ENCODE peak calls at places on chromosome 6, in seven cellular contexts. One of them, this sample, is unnamed.

GRCh38 chr6:158244373-158244772 is 67.9 kb upstream of the TULP4 start:
- DNase-seq in progenitor cell of endocrine pancreas: no peak
- DNase-seq in SK-N-DZ: no peak
- DNase-seq in left ventricle myocardium inferior: no peak
- DNase-seq in globus pallidus: no peak
- DNase-seq in kidney epithelial cell: no peak
- DNase-seq in activated T-helper 1 cell treated with anti-CD3 and anti-CD28 coated beads, Interleukin-2, amount 50 U/mL, for 16 hours: no peak
- DNase-seq in this sample: no peak

GRCh38 chr6:39251406-39251805 is 22.1 kb upstream of the KCNK5 start:
- DNase-seq in kidney epithelial cell: peak; percentile 29
- DNase-seq in activated T-helper 1 cell treated with anti-CD3 and anti-CD28 coated beads, Interleukin-2, amount 50 U/mL, for 16 hours: no peak
- DNase-seq in left ventricle myocardium inferior: no peak
- DNase-seq in progenitor cell of endocrine pancreas: no peak
- DNase-seq in globus pallidus: no peak
- DNase-seq in SK-N-DZ: peak; percentile 11
- DNase-seq in this sample: no peak

GRCh38 chr6:87376643-87377042 is 31.1 kb upstream of the CFAP206 start:
- DNase-seq in progenitor cell of endocrine pancreas: no peak
- DNase-seq in SK-N-DZ: no peak
- DNase-seq in kidney epithelial cell: no peak
- DNase-seq in left ventricle myocardium inferior: no peak
- DNase-seq in globus pallidus: no peak
- DNase-seq in activated T-helper 1 cell treated with anti-CD3 and anti-CD28 coated beads, Interleukin-2, amount 50 U/mL, for 16 hours: no peak
- DNase-seq in this sample: no peak

GRCh38 chr6:133083248-133083967 is 157.7 kb upstream of the EYA4 start:
- DNase-seq in progenitor cell of endocrine pancreas: no peak
- DNase-seq in activated T-helper 1 cell treated with anti-CD3 and anti-CD28 coated beads, Interleukin-2, amount 50 U/mL, for 16 hours: no peak
- DNase-seq in left ventricle myocardium inferior: no peak
- DNase-seq in kidney epithelial cell: no peak
- DNase-seq in globus pallidus: no peak
- DNase-seq in SK-N-DZ: no peak
- DNase-seq in this sample: no peak

GRCh38 chr6:94254689-94255088 is 835.3 kb upstream of the EPHA7 start:
- DNase-seq in SK-N-DZ: no peak
- DNase-seq in activated T-helper 1 cell treated with anti-CD3 and anti-CD28 coated beads, Interleukin-2, amount 50 U/mL, for 16 hours: no peak
- DNase-seq in progenitor cell of endocrine pancreas: no peak
- DNase-seq in kidney epithelial cell: no peak
- DNase-seq in globus pallidus: peak; percentile 31
- DNase-seq in left ventricle myocardium inferior: no peak
- DNase-seq in this sample: no peak

GRCh38 chr6:64062960-64063683 is 427.5 kb downstream of the PHF3 start:
- DNase-seq in kidney epithelial cell: no peak
- DNase-seq in left ventricle myocardium inferior: no peak
- DNase-seq in activated T-helper 1 cell treated with anti-CD3 and anti-CD28 coated beads, Interleukin-2, amount 50 U/mL, for 16 hours: no peak
- DNase-seq in progenitor cell of endocrine pancreas: no peak
- DNase-seq in SK-N-DZ: no peak
- DNase-seq in globus pallidus: no peak
- DNase-seq in this sample: no peak

GRCh38 chr6:17497701-17498100 is 102.4 kb upstream of the FAM8A1 start:
- DNase-seq in progenitor cell of endocrine pancreas: no peak
- DNase-seq in SK-N-DZ: no peak
- DNase-seq in activated T-helper 1 cell treated with anti-CD3 and anti-CD28 coated beads, Interleukin-2, amount 50 U/mL, for 16 hours: no peak
- DNase-seq in kidney epithelial cell: no peak
- DNase-seq in left ventricle myocardium inferior: no peak
- DNase-seq in globus pallidus: no peak
- DNase-seq in this sample: no peak

GRCh38 chr6:26155066-26155925 is 68.1 kb downstream of the HFE start:
- DNase-seq in globus pallidus: peak; percentile 63
- DNase-seq in activated T-helper 1 cell treated with anti-CD3 and anti-CD28 coated beads, Interleukin-2, amount 50 U/mL, for 16 hours: no peak
- DNase-seq in SK-N-DZ: peak; percentile 28
- DNase-seq in left ventricle myocardium inferior: peak; percentile 49
- DNase-seq in kidney epithelial cell: no peak
- DNase-seq in progenitor cell of endocrine pancreas: no peak
- DNase-seq in this sample: no peak